ENCODE peak calls at places on chromosome 22, in nine cellular contexts. Q is neuronal stem cell; O is SJSA1; H is left lung; E is CD8-positive, alpha-beta T cell; D is heart left ventricle; S is Caco-2; L is tibial artery; U is GM23338. V is an unnamed sample.

GRCh38 chr22:20084547-20085413 is 4.7 kb downstream of the DGCR8 start:
- DNase-seq in D (no peak), E (no peak), S (no peak), Q (peak; percentile 40), L (peak; percentile 55), H (no peak), O (no peak), U (peak; percentile 89), V (no peak)

GRCh38 chr22:49476176-49476575 is 351.5 kb downstream of the BRD1 start:
- DNase-seq in E (no peak), L (no peak), U (no peak), Q (no peak), H (no peak), O (no peak), S (no peak), D (no peak), V (no peak)

GRCh38 chr22:21857501-21857914 is 9.9 kb downstream of the MAPK1 start:
- DNase-seq in L (no peak), D (no peak), E (no peak), H (no peak), U (no peak), S (no peak), Q (no peak), O (no peak), V (no peak)

GRCh38 chr22:18950141-18950540 is 14.0 kb upstream of the PRODH start:
- DNase-seq in O (peak; percentile 36), H (peak; percentile 14), E (no peak), L (peak; percentile 51), S (no peak), U (no peak), Q (no peak), D (no peak), V (no peak)

GRCh38 chr22:33811686-33812085 is 108.6 kb downstream of the LARGE1 start:
- DNase-seq in S (no peak), E (no peak), U (peak; percentile 24), O (no peak), D (peak; percentile 79), Q (no peak), L (peak; percentile 71), H (no peak), V (no peak)

GRCh38 chr22:30605449-30606110 is 1.4 kb upstream of the TCN2 start:
- DNase-seq in H (peak; percentile 67), D (no peak), U (peak; percentile 75), L (peak; percentile 74), E (peak; percentile 44), S (no peak), Q (no peak), O (no peak), V (no peak)

GRCh38 chr22:30386960-30387848 is at the start of gene RNF215:
- DNase-seq in U (peak; percentile 97), Q (peak; percentile 88), D (peak; percentile 85), O (peak; percentile 75), L (peak; percentile 91), E (peak; percentile 74), S (peak; percentile 69), H (peak; percentile 83), V (peak; percentile 80)

GRCh38 chr22:50672471-50673230 is at the start of gene SHANK3:
- DNase-seq in E (no peak), D (peak; percentile 92), H (no peak), O (no peak), L (no peak), S (no peak), U (peak; percentile 42), Q (no peak), V (no peak)

GRCh38 chr22:17483670-17484372 is 79.5 kb upstream of the SLC25A18 start:
- DNase-seq in L (no peak), Q (no peak), D (no peak), S (no peak), U (no peak), H (no peak), E (no peak), O (no peak), V (no peak)

GRCh38 chr22:42902875-42903510 is 45.9 kb upstream of the ARFGAP3 start:
- DNase-seq in O (no peak), L (no peak), E (no peak), D (no peak), Q (no peak), H (no peak), S (no peak), U (peak; percentile 50), V (no peak)

GRCh38 chr22:47628477-47629272 is 866.2 kb downstream of the TBC1D22A start:
- DNase-seq in L (no peak), D (peak; percentile 2), Q (no peak), O (no peak), H (no peak), U (no peak), E (no peak), S (no peak), V (no peak)

GRCh38 chr22:21626735-21627469 is 2.9 kb downstream of the YDJC start:
- DNase-seq in U (no peak), S (no peak), H (no peak), E (no peak), O (no peak), Q (no peak), L (no peak), D (no peak), V (no peak)

GRCh38 chr22:36824655-36825054 is 7.8 kb upstream of the PVALB start:
- DNase-seq in U (no peak), D (no peak), H (no peak), O (no peak), E (no peak), S (no peak), L (no peak), Q (no peak), V (no peak)

GRCh38 chr22:21947040-21948014 is 5.3 kb downstream of the PPM1F start:
- DNase-seq in L (no peak), U (peak; percentile 78), H (no peak), D (no peak), Q (peak; percentile 29), O (no peak), S (no peak), E (no peak), V (no peak)

GRCh38 chr22:27795053-27795452 is 6.5 kb downstream of the MN1 start:
- DNase-seq in D (no peak), H (no peak), E (no peak), U (peak; percentile 83), L (no peak), S (no peak), Q (no peak), O (no peak), V (no peak)

GRCh38 chr22:22449819-22450218 is 58.7 kb downstream of the ZNF280B start:
- DNase-seq in O (no peak), L (no peak), D (no peak), S (no peak), E (no peak), Q (no peak), U (no peak), H (no peak), V (no peak)

GRCh38 chr22:19492504-19493174 is 12.9 kb downstream of the CDC45 start:
- DNase-seq in D (no peak), Q (no peak), S (no peak), U (no peak), E (no peak), H (no peak), O (no peak), L (peak; percentile 40), V (no peak)

GRCh38 chr22:50396751-50397370 is 53.7 kb downstream of the PPP6R2 start:
- DNase-seq in U (no peak), E (no peak), O (no peak), D (no peak), Q (no peak), H (no peak), L (no peak), S (peak; percentile 94), V (no peak)

GRCh38 chr22:20549232-20549841 is 41.9 kb downstream of the MED15 start:
- DNase-seq in H (peak; percentile 28), D (no peak), U (peak; percentile 26), Q (no peak), S (no peak), E (peak; percentile 74), L (peak; percentile 64), O (no peak), V (peak; percentile 54)

GRCh38 chr22:22857607-22858558 is 29.7 kb upstream of the IGLL5 start:
- DNase-seq in U (no peak), Q (no peak), D (no peak), L (no peak), H (no peak), E (no peak), S (no peak), O (no peak), V (no peak)

DNA sequence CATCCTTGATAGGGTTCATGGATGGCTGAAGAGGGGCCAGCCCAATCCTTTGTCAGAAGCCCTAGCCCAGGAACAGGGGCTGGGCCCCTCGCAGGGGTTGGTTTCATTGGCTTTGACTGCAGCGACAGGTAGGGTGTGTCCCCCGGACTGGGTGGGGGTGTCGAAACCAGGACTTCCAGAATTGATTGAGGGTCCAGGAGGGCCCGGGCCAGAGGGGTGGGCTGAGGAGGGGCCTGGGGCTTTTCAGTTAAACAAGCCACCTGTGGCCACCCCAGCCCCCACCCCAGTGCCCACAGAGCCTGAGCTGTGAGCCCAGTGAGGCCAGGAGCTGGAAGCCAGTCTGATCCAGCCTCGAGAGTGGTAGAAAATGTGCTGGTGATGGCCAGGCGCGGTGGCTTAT is 18.1 kb upstream of the PRR5 start:
- DNase-seq in O (no peak), E (no peak), H (no peak), S (no peak), L (no peak), Q (no peak), D (no peak), U (no peak), V (no peak)
- H3K4me1 ChIP-seq in O (peaks cover 19% of the 10 kb centered on the region), E (peaks cover 50% of the 10 kb centered on the region), H (peaks cover 2% of the 10 kb centered on the region), S (peaks cover 48% of the 10 kb centered on the region), L (peaks cover 5% of the 10 kb centered on the region), Q (peaks cover 9% of the 10 kb centered on the region), D (peaks cover 9% of the 10 kb centered on the region), U (peaks cover 4% of the 10 kb centered on the region), V (peaks cover 38% of the 10 kb centered on the region)

GRCh38 chr22:39311592-39312400 is 7.6 kb downstream of the RPL3 start:
- DNase-seq in O (no peak), S (no peak), D (no peak), Q (no peak), H (no peak), E (no peak), L (no peak), U (peak; percentile 60), V (no peak)
- H3K36me3 ChIP-seq in O (peaks cover 68% of the 10 kb centered on the region), S (peaks cover 20% of the 10 kb centered on the region), D (peaks cover 43% of the 10 kb centered on the region), Q (peaks cover 50% of the 10 kb centered on the region), H (peaks cover 10% of the 10 kb centered on the region), E (peaks cover 53% of the 10 kb centered on the region), L (peaks cover 54% of the 10 kb centered on the region), U (peaks cover 46% of the 10 kb centered on the region), V (peaks cover 51% of the 10 kb centered on the region)

GRCh38 chr22:28867191-28867590 is 16.2 kb upstream of the ZNRF3 start:
- DNase-seq in D (no peak), U (no peak), E (no peak), L (no peak), Q (no peak), S (no peak), H (no peak), O (no peak), V (no peak)
- H3K4me1 ChIP-seq in D (no peaks in the 10 kb centered on the region), U (no peaks in the 10 kb centered on the region), E (no peaks in the 10 kb centered on the region), L (no peaks in the 10 kb centered on the region), Q (no peaks in the 10 kb centered on the region), S (peaks cover 23% of the 10 kb centered on the region), H (no peaks in the 10 kb centered on the region), O (no peaks in the 10 kb centered on the region), V (no peaks in the 10 kb centered on the region)

DNA sequence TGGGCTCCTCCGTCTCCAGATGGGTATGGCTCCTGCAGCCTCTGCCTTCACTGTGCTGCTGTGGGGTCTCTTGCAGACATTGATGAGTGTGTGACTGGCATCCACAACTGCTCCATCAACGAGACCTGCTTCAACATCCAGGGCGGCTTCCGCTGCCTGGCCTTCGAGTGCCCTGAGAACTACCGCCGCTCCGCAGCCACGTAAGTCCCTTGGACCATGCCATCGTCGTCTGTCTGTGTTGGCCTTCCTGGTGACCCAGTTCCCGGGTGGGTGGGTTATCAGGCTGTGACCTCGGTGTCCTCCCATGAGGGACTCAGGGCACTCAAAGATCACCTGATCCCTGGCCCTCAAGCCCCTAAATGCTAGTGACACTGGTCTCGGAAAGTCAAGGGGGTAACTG is 47.7 kb downstream of the FBLN1 start:
- DNase-seq in U (no peak), E (no peak), D (no peak), O (no peak), S (no peak), Q (no peak), L (no peak), H (no peak), V (no peak)
- H3K36me3 ChIP-seq in U (peaks cover 7% of the 10 kb centered on the region), E (no peaks in the 10 kb centered on the region), D (no peaks in the 10 kb centered on the region), O (peaks cover 27% of the 10 kb centered on the region), S (peaks cover 12% of the 10 kb centered on the region), Q (peaks cover 44% of the 10 kb centered on the region), L (no peaks in the 10 kb centered on the region), H (no peaks in the 10 kb centered on the region), V (no peaks in the 10 kb centered on the region)

V was measured in CD8-positive, alpha-beta memory T cell.